ENCODE peak calls at places on chromosome 10, in nine cellular contexts. S is mucosa of descending colon; E is CD4-positive, alpha-beta T cell; I is WTC11; N is MM.1S; Y is neural crest cell; D is upper lobe of left lung; R is Peyer's patch; F is glutamatergic neuron. B is an unnamed sample.

GRCh38 chr10:132372516-132373095 is 24.4 kb upstream of the PWWP2B start:
- DNase-seq in S (peak; percentile 26), E (no peak), I (no peak), N (no peak), Y (no peak), D (no peak), R (peak; percentile 32), F (peak; percentile 10), B (no peak)

GRCh38 chr10:107611101-107611500 is 446.6 kb upstream of the SORCS1 start:
- DNase-seq in S (no peak), E (no peak), I (no peak), N (no peak), Y (no peak), D (no peak), R (no peak), F (no peak), B (no peak)

GRCh38 chr10:71526662-71527061 is 129.9 kb downstream of the CDH23 start:
- DNase-seq in S (no peak), E (no peak), I (no peak), N (no peak), Y (no peak), D (no peak), R (no peak), F (no peak), B (no peak)

GRCh38 chr10:110209926-110210662 is 2.7 kb downstream of the MXI1 start:
- DNase-seq in S (peak; percentile 83), E (peak; percentile 80), I (peak; percentile 39), N (peak; percentile 54), Y (peak; percentile 28), D (no peak), R (peak; percentile 64), F (peak; percentile 64), B (peak; percentile 64)

GRCh38 chr10:51552879-51553278 is 146.5 kb downstream of the CSTF2T start:
- DNase-seq in S (no peak), E (no peak), I (no peak), N (no peak), Y (no peak), D (no peak), R (no peak), F (no peak), B (no peak)

GRCh38 chr10:26044123-26044749 is 110.2 kb downstream of the MYO3A start:
- DNase-seq in S (no peak), E (no peak), I (no peak), N (no peak), Y (no peak), D (peak; percentile 52), R (no peak), F (no peak), B (no peak)

GRCh38 chr10:110530131-110530831 is 32.6 kb downstream of the DUSP5 start:
- DNase-seq in S (peak; percentile 53), E (no peak), I (peak; percentile 79), N (no peak), Y (peak; percentile 37), D (peak; percentile 78), R (peak; percentile 67), F (peak; percentile 55), B (no peak)

GRCh38 chr10:70715853-70716795 is 43.8 kb downstream of the ADAMTS14 start:
- DNase-seq in S (no peak), E (no peak), I (no peak), N (no peak), Y (peak; percentile 11), D (no peak), R (peak; percentile 58), F (peak; percentile 80), B (no peak)

GRCh38 chr10:61280303-61280702 is 172.9 kb downstream of the TMEM26 start:
- DNase-seq in S (no peak), E (no peak), I (no peak), N (no peak), Y (no peak), D (no peak), R (no peak), F (no peak), B (no peak)

GRCh38 chr10:30538086-30538485 is 91.5 kb downstream of the LYZL2 start:
- DNase-seq in S (no peak), E (no peak), I (no peak), N (no peak), Y (no peak), D (no peak), R (no peak), F (no peak), B (no peak)

GRCh38 chr10:130750441-130750840 is 561.1 kb downstream of the TCERG1L start:
- DNase-seq in S (no peak), E (no peak), I (no peak), N (no peak), Y (no peak), D (no peak), R (peak; percentile 9), F (no peak), B (no peak)

GRCh38 chr10:103512166-103512565 is 18.7 kb downstream of the NEURL1 start:
- DNase-seq in S (no peak), E (no peak), I (no peak), N (no peak), Y (no peak), D (no peak), R (no peak), F (no peak), B (no peak)

GRCh38 chr10:68489919-68490318 is 18.1 kb upstream of the DNA2 start:
- DNase-seq in S (no peak), E (no peak), I (no peak), N (no peak), Y (no peak), D (no peak), R (no peak), F (no peak), B (no peak)

GRCh38 chr10:132411561-132412253 is 14.7 kb downstream of the PWWP2B start:
- DNase-seq in S (peak; percentile 85), E (no peak), I (no peak), N (no peak), Y (no peak), D (peak; percentile 68), R (no peak), F (no peak), B (no peak)

DNA sequence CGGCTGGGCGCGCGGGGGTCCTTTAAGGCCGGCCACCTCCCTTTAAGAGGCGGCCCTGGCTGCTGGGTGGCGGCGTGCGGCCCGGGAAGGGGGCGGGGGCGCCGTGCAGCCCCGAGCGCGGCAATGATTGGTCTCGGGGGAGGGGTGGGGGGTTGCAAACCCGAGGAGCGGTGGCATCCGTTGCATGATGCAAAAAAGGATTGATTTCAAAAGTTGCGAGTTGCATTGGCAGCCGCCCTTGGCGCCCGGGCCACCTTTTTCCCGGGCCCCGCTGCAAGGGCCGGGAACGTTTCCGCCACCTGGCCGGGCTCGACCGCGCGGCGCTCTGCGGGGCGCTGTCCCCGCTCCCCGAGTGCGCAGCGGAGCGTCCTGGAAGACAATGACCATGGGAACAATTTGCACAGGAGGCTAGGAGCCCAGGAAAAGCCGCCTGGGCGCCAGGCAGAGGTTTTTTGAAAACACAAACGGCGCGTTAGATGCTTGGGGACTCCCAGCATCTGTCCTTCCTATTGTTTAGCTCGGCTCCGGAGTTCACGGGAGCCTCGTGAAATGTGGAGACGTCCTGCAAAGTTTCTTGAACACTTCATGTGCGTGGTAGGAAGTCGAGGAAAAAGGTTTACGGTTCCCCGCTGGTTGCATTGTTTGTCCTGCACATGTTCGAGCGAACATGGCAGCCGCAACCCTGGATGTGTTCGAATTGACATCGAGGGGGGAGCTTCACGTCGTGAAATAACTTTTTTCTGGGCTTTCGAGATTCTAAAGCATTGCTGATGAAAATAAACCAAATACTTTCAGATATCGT is at the start of gene SEPHS1:
- DNase-seq in S (peak; percentile 86), E (peak; percentile 82), I (peak; percentile 81), N (peak; percentile 85), Y (peak; percentile 72), D (peak; percentile 74), R (peak; percentile 86), F (peak; percentile 83), B (peak; percentile 94)
- TF ChIP-seq CTCF in S (no peak), E (no peak), I (no peak), N (no peak), Y (no peak), D (no peak), R (no peak), F (no peak), B (peak; percentile 23)

GRCh38 chr10:17409170-17409733 is 45.1 kb downstream of the ST8SIA6 start:
- DNase-seq in S (no peak), E (no peak), I (no peak), N (peak; percentile 11), Y (no peak), D (no peak), R (no peak), F (no peak), B (no peak)

GRCh38 chr10:17410907-17411306 is 43.5 kb downstream of the ST8SIA6 start:
- DNase-seq in S (no peak), E (no peak), I (no peak), N (no peak), Y (no peak), D (no peak), R (no peak), F (no peak), B (no peak)

GRCh38 chr10:17415046-17415643 is 39.2 kb downstream of the ST8SIA6 start:
- DNase-seq in S (no peak), E (no peak), I (no peak), N (no peak), Y (no peak), D (no peak), R (no peak), F (no peak), B (no peak)

GRCh38 chr10:17416442-17417211 is 37.8 kb downstream of the ST8SIA6 start:
- DNase-seq in S (no peak), E (no peak), I (no peak), N (no peak), Y (no peak), D (no peak), R (no peak), F (no peak), B (no peak)

GRCh38 chr10:17412323-17412722 is 42.1 kb downstream of the ST8SIA6 start:
- DNase-seq in S (no peak), E (no peak), I (peak; percentile 36), N (no peak), Y (no peak), D (no peak), R (no peak), F (no peak), B (no peak)
- TF ChIP-seq CTCF in S (no peak), E (no peak), I (no peak), N (no peak), Y (no peak), D (no peak), R (no peak), F (no peak), B (no peak)

DNA sequence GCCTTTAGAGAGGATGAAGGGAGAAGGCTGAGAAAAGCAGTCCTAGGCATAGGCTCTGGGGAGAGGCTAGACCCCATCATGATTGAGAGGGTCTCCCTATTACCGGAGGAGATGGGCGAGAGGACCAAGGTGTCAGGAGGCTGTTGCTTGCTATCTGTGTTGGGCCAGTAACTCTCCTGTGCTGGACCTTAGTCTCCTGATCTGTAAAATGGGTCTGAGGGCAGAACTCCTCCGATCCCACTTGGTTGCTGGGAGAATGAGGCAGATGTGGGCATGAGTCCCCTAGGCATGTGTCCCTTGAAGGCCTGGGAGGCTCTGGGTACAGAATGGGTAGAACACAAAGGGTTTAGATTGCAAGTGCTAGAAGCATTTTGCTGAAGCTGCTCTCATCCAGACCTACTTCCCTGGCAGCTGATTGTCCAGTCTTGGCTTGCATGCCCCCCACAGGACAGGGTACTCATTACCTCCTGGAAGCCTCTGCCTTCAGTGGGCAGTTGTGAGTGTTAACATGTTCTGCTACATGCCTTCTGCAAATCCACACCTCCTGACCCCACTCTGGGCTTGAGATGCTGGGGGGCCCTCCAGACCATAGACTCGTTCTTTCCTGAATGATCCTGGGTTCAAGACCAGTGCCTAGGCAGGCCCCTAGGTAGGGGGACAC is 4.4 kb downstream of the ZMIZ1 start:
- DNase-seq in S (no peak), E (no peak), I (no peak), N (no peak), Y (no peak), D (no peak), R (no peak), F (no peak), B (no peak)
- TF ChIP-seq CTCF in S (no peak), E (no peak), I (no peak), N (no peak), Y (no peak), D (no peak), R (no peak), F (no peak), B (no peak)

GRCh38 chr10:43138757-43139241 is 554 bp downstream of the CSGALNACT2 start:
- DNase-seq in S (no peak), E (peak; percentile 60), I (no peak), N (peak; percentile 71), Y (no peak), D (no peak), R (peak; percentile 72), F (peak; percentile 50), B (peak; percentile 64)
- TF ChIP-seq CTCF in S (no peak), E (no peak), I (no peak), N (no peak), Y (no peak), D (no peak), R (no peak), F (no peak), B (peak; percentile 17)

B was measured in GM13977.